ENCODE peak calls at places on chromosomes 13 and 19, in eight cellular contexts. One of them, this sample, is unnamed.

GRCh38 chr13:113452942-113453901 is at the start of gene ADPRHL1:
- DNase-seq in AG08396: no peak
- DNase-seq in BJ: no peak
- DNase-seq in stomach: no peak
- DNase-seq in thoracic aorta: no peak
- DNase-seq in activated CD4-positive, alpha-beta T cell treated with anti-CD3 and anti-CD28 coated beads, Interleukin-2, amount 50 U/mL, for 4 hours: no peak
- DNase-seq in endothelial cell: no peak
- DNase-seq in NCI-H2029 treated with DMSO at 0.1 percent for 48 hours: peak
- DNase-seq in this sample: no peak

GRCh38 chr19:30037835-30038234 is 95.8 kb downstream of the URI1 start:
- DNase-seq in AG08396: no peak
- DNase-seq in BJ: no peak
- DNase-seq in stomach: no peak
- DNase-seq in thoracic aorta: no peak
- DNase-seq in activated CD4-positive, alpha-beta T cell treated with anti-CD3 and anti-CD28 coated beads, Interleukin-2, amount 50 U/mL, for 4 hours: no peak
- DNase-seq in endothelial cell: no peak
- DNase-seq in NCI-H2029 treated with DMSO at 0.1 percent for 48 hours: no peak
- DNase-seq in this sample: no peak

GRCh38 chr19:47070756-47071155 is 22.3 kb upstream of the TMEM160 start:
- DNase-seq in AG08396: no peak
- DNase-seq in BJ: no peak
- DNase-seq in stomach: no peak
- DNase-seq in thoracic aorta: no peak
- DNase-seq in activated CD4-positive, alpha-beta T cell treated with anti-CD3 and anti-CD28 coated beads, Interleukin-2, amount 50 U/mL, for 4 hours: no peak
- DNase-seq in endothelial cell: no peak
- DNase-seq in NCI-H2029 treated with DMSO at 0.1 percent for 48 hours: no peak
- DNase-seq in this sample: no peak

GRCh38 chr19:41298327-41298964 is 11.5 kb upstream of the CCDC97 start:
- DNase-seq in AG08396: peak
- DNase-seq in BJ: peak
- DNase-seq in stomach: peak
- DNase-seq in thoracic aorta: no peak
- DNase-seq in activated CD4-positive, alpha-beta T cell treated with anti-CD3 and anti-CD28 coated beads, Interleukin-2, amount 50 U/mL, for 4 hours: no peak
- DNase-seq in endothelial cell: peak
- DNase-seq in NCI-H2029 treated with DMSO at 0.1 percent for 48 hours: peak
- DNase-seq in this sample: no peak

GRCh38 chr19:43527860-43528622 is 1.0 kb upstream of the ETHE1 start:
- DNase-seq in AG08396: no peak
- DNase-seq in BJ: no peak
- DNase-seq in stomach: no peak
- DNase-seq in thoracic aorta: peak
- DNase-seq in activated CD4-positive, alpha-beta T cell treated with anti-CD3 and anti-CD28 coated beads, Interleukin-2, amount 50 U/mL, for 4 hours: no peak
- DNase-seq in endothelial cell: no peak
- DNase-seq in NCI-H2029 treated with DMSO at 0.1 percent for 48 hours: peak
- DNase-seq in this sample: no peak

GRCh38 chr19:35088514-35088913 is 27.1 kb upstream of the FXYD3 start:
- DNase-seq in AG08396: peak
- DNase-seq in BJ: peak
- DNase-seq in stomach: no peak
- DNase-seq in thoracic aorta: no peak
- DNase-seq in activated CD4-positive, alpha-beta T cell treated with anti-CD3 and anti-CD28 coated beads, Interleukin-2, amount 50 U/mL, for 4 hours: no peak
- DNase-seq in endothelial cell: no peak
- DNase-seq in NCI-H2029 treated with DMSO at 0.1 percent for 48 hours: no peak
- DNase-seq in this sample: no peak

GRCh38 chr13:49214917-49215376 is 5.2 kb upstream of the MLNR start:
- DNase-seq in AG08396: no peak
- DNase-seq in BJ: no peak
- DNase-seq in stomach: peak
- DNase-seq in thoracic aorta: no peak
- DNase-seq in activated CD4-positive, alpha-beta T cell treated with anti-CD3 and anti-CD28 coated beads, Interleukin-2, amount 50 U/mL, for 4 hours: peak
- DNase-seq in endothelial cell: no peak
- DNase-seq in NCI-H2029 treated with DMSO at 0.1 percent for 48 hours: no peak
- DNase-seq in this sample: no peak

GRCh38 chr19:4295972-4296771 is 6.0 kb downstream of the TMIGD2 start:
- DNase-seq in AG08396: no peak
- DNase-seq in BJ: no peak
- DNase-seq in stomach: peak
- DNase-seq in thoracic aorta: no peak
- DNase-seq in activated CD4-positive, alpha-beta T cell treated with anti-CD3 and anti-CD28 coated beads, Interleukin-2, amount 50 U/mL, for 4 hours: no peak
- DNase-seq in endothelial cell: no peak
- DNase-seq in NCI-H2029 treated with DMSO at 0.1 percent for 48 hours: peak
- DNase-seq in this sample: no peak

GRCh38 chr19:47284324-47284899 is 9.7 kb downstream of the INAFM1 start:
- DNase-seq in AG08396: no peak
- DNase-seq in BJ: no peak
- DNase-seq in stomach: no peak
- DNase-seq in thoracic aorta: no peak
- DNase-seq in activated CD4-positive, alpha-beta T cell treated with anti-CD3 and anti-CD28 coated beads, Interleukin-2, amount 50 U/mL, for 4 hours: no peak
- DNase-seq in endothelial cell: peak
- DNase-seq in NCI-H2029 treated with DMSO at 0.1 percent for 48 hours: peak
- DNase-seq in this sample: no peak

GRCh38 chr13:22451345-22451744 is 729.4 kb upstream of the SGCG start:
- DNase-seq in AG08396: no peak
- DNase-seq in BJ: no peak
- DNase-seq in stomach: no peak
- DNase-seq in thoracic aorta: no peak
- DNase-seq in activated CD4-positive, alpha-beta T cell treated with anti-CD3 and anti-CD28 coated beads, Interleukin-2, amount 50 U/mL, for 4 hours: no peak
- DNase-seq in endothelial cell: no peak
- DNase-seq in NCI-H2029 treated with DMSO at 0.1 percent for 48 hours: no peak
- DNase-seq in this sample: no peak

GRCh38 chr13:33845572-33846305 is 27.8 kb downstream of the RFC3 start:
- DNase-seq in AG08396: no peak
- DNase-seq in BJ: no peak
- DNase-seq in stomach: no peak
- DNase-seq in thoracic aorta: no peak
- DNase-seq in activated CD4-positive, alpha-beta T cell treated with anti-CD3 and anti-CD28 coated beads, Interleukin-2, amount 50 U/mL, for 4 hours: no peak
- DNase-seq in endothelial cell: no peak
- DNase-seq in NCI-H2029 treated with DMSO at 0.1 percent for 48 hours: no peak
- DNase-seq in this sample: no peak

GRCh38 chr19:30898353-30899103 is 450.7 kb downstream of the TSHZ3 start:
- DNase-seq in AG08396: no peak
- DNase-seq in BJ: no peak
- DNase-seq in stomach: no peak
- DNase-seq in thoracic aorta: no peak
- DNase-seq in activated CD4-positive, alpha-beta T cell treated with anti-CD3 and anti-CD28 coated beads, Interleukin-2, amount 50 U/mL, for 4 hours: no peak
- DNase-seq in endothelial cell: no peak
- DNase-seq in NCI-H2029 treated with DMSO at 0.1 percent for 48 hours: no peak
- DNase-seq in this sample: peak

GRCh38 chr19:55209430-55210119 is at the start of gene PTPRH:
- DNase-seq in AG08396: no peak
- DNase-seq in BJ: no peak
- DNase-seq in stomach: peak
- DNase-seq in thoracic aorta: no peak
- DNase-seq in activated CD4-positive, alpha-beta T cell treated with anti-CD3 and anti-CD28 coated beads, Interleukin-2, amount 50 U/mL, for 4 hours: no peak
- DNase-seq in endothelial cell: no peak
- DNase-seq in NCI-H2029 treated with DMSO at 0.1 percent for 48 hours: no peak
- DNase-seq in this sample: no peak

GRCh38 chr19:35346193-35347052 is 1.3 kb upstream of the FFAR1 start:
- DNase-seq in AG08396: no peak
- DNase-seq in BJ: no peak
- DNase-seq in stomach: peak
- DNase-seq in thoracic aorta: no peak
- DNase-seq in activated CD4-positive, alpha-beta T cell treated with anti-CD3 and anti-CD28 coated beads, Interleukin-2, amount 50 U/mL, for 4 hours: peak
- DNase-seq in endothelial cell: no peak
- DNase-seq in NCI-H2029 treated with DMSO at 0.1 percent for 48 hours: no peak
- DNase-seq in this sample: peak

GRCh38 chr13:109939838-109940237 is 153.5 kb upstream of the IRS2 start:
- DNase-seq in AG08396: no peak
- DNase-seq in BJ: no peak
- DNase-seq in stomach: no peak
- DNase-seq in thoracic aorta: no peak
- DNase-seq in activated CD4-positive, alpha-beta T cell treated with anti-CD3 and anti-CD28 coated beads, Interleukin-2, amount 50 U/mL, for 4 hours: no peak
- DNase-seq in endothelial cell: no peak
- DNase-seq in NCI-H2029 treated with DMSO at 0.1 percent for 48 hours: no peak
- DNase-seq in this sample: no peak

GRCh38 chr13:32206097-32206740 is 108.9 kb downstream of the ZAR1L start:
- DNase-seq in AG08396: peak
- DNase-seq in BJ: no peak
- DNase-seq in stomach: no peak
- DNase-seq in thoracic aorta: no peak
- DNase-seq in activated CD4-positive, alpha-beta T cell treated with anti-CD3 and anti-CD28 coated beads, Interleukin-2, amount 50 U/mL, for 4 hours: no peak
- DNase-seq in endothelial cell: no peak
- DNase-seq in NCI-H2029 treated with DMSO at 0.1 percent for 48 hours: no peak
- DNase-seq in this sample: no peak

GRCh38 chr19:30648321-30648720 is 276.1 kb downstream of the ZNF536 start:
- DNase-seq in AG08396: peak
- DNase-seq in BJ: no peak
- DNase-seq in stomach: no peak
- DNase-seq in thoracic aorta: no peak
- DNase-seq in activated CD4-positive, alpha-beta T cell treated with anti-CD3 and anti-CD28 coated beads, Interleukin-2, amount 50 U/mL, for 4 hours: no peak
- DNase-seq in endothelial cell: peak
- DNase-seq in NCI-H2029 treated with DMSO at 0.1 percent for 48 hours: no peak
- DNase-seq in this sample: no peak

GRCh38 chr13:95614641-95615245 is 29.8 kb downstream of the DZIP1 start:
- DNase-seq in AG08396: no peak
- DNase-seq in BJ: no peak
- DNase-seq in stomach: no peak
- DNase-seq in thoracic aorta: no peak
- DNase-seq in activated CD4-positive, alpha-beta T cell treated with anti-CD3 and anti-CD28 coated beads, Interleukin-2, amount 50 U/mL, for 4 hours: no peak
- DNase-seq in endothelial cell: no peak
- DNase-seq in NCI-H2029 treated with DMSO at 0.1 percent for 48 hours: no peak
- DNase-seq in this sample: no peak

GRCh38 chr19:41364546-41365391 is 820 bp upstream of the B9D2 start:
- DNase-seq in AG08396: no peak
- DNase-seq in BJ: no peak
- DNase-seq in stomach: no peak
- DNase-seq in thoracic aorta: no peak
- DNase-seq in activated CD4-positive, alpha-beta T cell treated with anti-CD3 and anti-CD28 coated beads, Interleukin-2, amount 50 U/mL, for 4 hours: no peak
- DNase-seq in endothelial cell: no peak
- DNase-seq in NCI-H2029 treated with DMSO at 0.1 percent for 48 hours: no peak
- DNase-seq in this sample: no peak

GRCh38 chr13:79772811-79773210 is 291.9 kb downstream of the NDFIP2 start:
- DNase-seq in AG08396: no peak
- DNase-seq in BJ: no peak
- DNase-seq in stomach: no peak
- DNase-seq in thoracic aorta: no peak
- DNase-seq in activated CD4-positive, alpha-beta T cell treated with anti-CD3 and anti-CD28 coated beads, Interleukin-2, amount 50 U/mL, for 4 hours: no peak
- DNase-seq in endothelial cell: no peak
- DNase-seq in NCI-H2029 treated with DMSO at 0.1 percent for 48 hours: no peak
- DNase-seq in this sample: no peak

GRCh38 chr19:8592231-8593009 is 15.2 kb upstream of the MYO1F start:
- DNase-seq in AG08396: peak
- DNase-seq in BJ: peak
- DNase-seq in stomach: peak
- DNase-seq in thoracic aorta: peak
- DNase-seq in activated CD4-positive, alpha-beta T cell treated with anti-CD3 and anti-CD28 coated beads, Interleukin-2, amount 50 U/mL, for 4 hours: peak
- DNase-seq in endothelial cell: peak
- DNase-seq in NCI-H2029 treated with DMSO at 0.1 percent for 48 hours: no peak
- DNase-seq in this sample: peak

This sample was measured in suprapubic skin.